ENCODE peak calls at places on chromosomes 16 and 17, in six cellular contexts. O is HepG2, Q is GM12892, R is H1, N is GM12878, C is K562. E is an unnamed sample.
A peak's percentile ranks its signal among the peaks of the same experiment; 100 is the strongest.

GRCh38 chr16:48340054-48340453 is 45.2 kb downstream of the SIAH1 start:
- DNase-seq in O (no peak), Q (no peak), R (no peak), N (no peak), C (no peak), E (no peak)

GRCh38 chr16:71456801-71457200 is 5.2 kb downstream of the ZNF23 start:
- DNase-seq in O (no peak), Q (no peak), R (no peak), N (no peak), C (no peak), E (no peak)

GRCh38 chr17:47257651-47258339 is 4.2 kb downstream of the ITGB3 start:
- DNase-seq in O (no peak), Q (no peak), R (no peak), N (no peak), C (no peak), E (no peak)

GRCh38 chr16:180101-180920 is at the start of gene HBQ1:
- DNase-seq in O (peak; percentile 21), Q (no peak), R (no peak), N (no peak), C (peak; percentile 85), E (peak; percentile 64)

GRCh38 chr16:12901204-12901596 is 198 bp upstream of the SHISA9 start:
- DNase-seq in O (no peak), Q (no peak), R (no peak), N (no peak), C (no peak), E (no peak)

GRCh38 chr16:4032768-4033167 is 83.5 kb downstream of the ADCY9 start:
- DNase-seq in O (no peak), Q (no peak), R (no peak), N (no peak), C (no peak), E (no peak)

GRCh38 chr17:3812284-3812683 is 11.3 kb upstream of the ITGAE start:
- DNase-seq in O (no peak), Q (no peak), R (no peak), N (no peak), C (no peak), E (no peak)

GRCh38 chr17:5078106-5079028 is at the start of gene ZFP3:
- DNase-seq in O (no peak), Q (peak; percentile 75), R (peak; percentile 10), N (peak; percentile 56), C (no peak), E (peak; percentile 71)

GRCh38 chr17:41284546-41284945 is 9.0 kb downstream of the KRTAP9-7 start:
- DNase-seq in O (no peak), Q (no peak), R (no peak), N (no peak), C (peak; percentile 0), E (no peak)

GRCh38 chr17:50690887-50691549 is 16.7 kb downstream of the ANKRD40 start:
- DNase-seq in O (no peak), Q (no peak), R (no peak), N (no peak), C (no peak), E (no peak)

GRCh38 chr17:77184474-77184873 is 43.7 kb downstream of the SEC14L1 start:
- DNase-seq in O (no peak), Q (no peak), R (no peak), N (no peak), C (no peak), E (no peak)

GRCh38 chr17:63132509-63132911 is 166.5 kb downstream of the TANC2 start:
- DNase-seq in O (no peak), Q (no peak), R (no peak), N (no peak), C (no peak), E (no peak)

GRCh38 chr17:59190806-59191205 is 19.0 kb upstream of the SMG8 start:
- DNase-seq in O (no peak), Q (no peak), R (no peak), N (no peak), C (no peak), E (no peak)

GRCh38 chr16:65249768-65250167 is 127.9 kb upstream of the CDH11 start:
- DNase-seq in O (no peak), Q (no peak), R (no peak), N (no peak), C (no peak), E (no peak)

GRCh38 chr17:42937712-42938596 is 26.3 kb downstream of the AARSD1 start:
- DNase-seq in O (peak; percentile 73), Q (no peak), R (peak; percentile 25), N (no peak), C (peak; percentile 54), E (peak; percentile 40)

GRCh38 chr17:15351925-15352324 is 10.5 kb upstream of the TEKT3 start:
- DNase-seq in O (no peak), Q (no peak), R (no peak), N (no peak), C (no peak), E (no peak)

GRCh38 chr16:81554993-81555392 is 110.4 kb downstream of the CMIP start:
- DNase-seq in O (no peak), Q (no peak), R (no peak), N (no peak), C (no peak), E (no peak)

GRCh38 chr16:739560-740458 is 988 bp downstream of the CIAO3 start:
- DNase-seq in O (peak; percentile 61), Q (no peak), R (no peak), N (no peak), C (no peak), E (no peak)

GRCh38 chr17:48568499-48569259 is 9.5 kb downstream of the HOXB4 start:
- DNase-seq in O (no peak), Q (no peak), R (no peak), N (no peak), C (no peak), E (no peak)

GRCh38 chr17:57281887-57282653 is 25.7 kb downstream of the MSI2 start:
- DNase-seq in O (no peak), Q (no peak), R (no peak), N (no peak), C (no peak), E (no peak)

GRCh38 chr16:23294260-23294659 is 7.8 kb upstream of the SCNN1B start:
- DNase-seq in O (peak; percentile 71), Q (no peak), R (no peak), N (no peak), C (no peak), E (no peak)
- TF ChIP-seq TAF1 in O (no peak), Q (no peak), R (no peak), N (no peak), C (no peak), E (no peak)

GRCh38 chr17:7844292-7845154 is 10.3 kb upstream of the TMEM88 start:
- DNase-seq in O (peak; percentile 92), Q (peak; percentile 95), R (no peak), N (peak; percentile 68), C (peak; percentile 76), E (peak; percentile 95)
- TF ChIP-seq POLR2A in O (peak; percentile 63), Q (peak; percentile 70), R (peak; percentile 20), N (peak; percentile 68), C (peak; percentile 79), E (peak; percentile 69)

GRCh38 chr17:68693896-68694295 is 92.7 kb upstream of the FAM20A start:
- DNase-seq in O (no peak), Q (no peak), R (no peak), N (no peak), C (no peak), E (no peak)

GRCh38 chr17:68694791-68695485 is 93.8 kb upstream of the FAM20A start:
- DNase-seq in O (no peak), Q (no peak), R (no peak), N (no peak), C (no peak), E (no peak)

GRCh38 chr17:68695659-68696058 is 94.5 kb upstream of the FAM20A start:
- DNase-seq in O (no peak), Q (no peak), R (no peak), N (no peak), C (no peak), E (no peak)

GRCh38 chr17:68697850-68698313 is 96.7 kb upstream of the FAM20A start:
- DNase-seq in O (peak; percentile 14), Q (no peak), R (no peak), N (no peak), C (no peak), E (no peak)

DNA sequence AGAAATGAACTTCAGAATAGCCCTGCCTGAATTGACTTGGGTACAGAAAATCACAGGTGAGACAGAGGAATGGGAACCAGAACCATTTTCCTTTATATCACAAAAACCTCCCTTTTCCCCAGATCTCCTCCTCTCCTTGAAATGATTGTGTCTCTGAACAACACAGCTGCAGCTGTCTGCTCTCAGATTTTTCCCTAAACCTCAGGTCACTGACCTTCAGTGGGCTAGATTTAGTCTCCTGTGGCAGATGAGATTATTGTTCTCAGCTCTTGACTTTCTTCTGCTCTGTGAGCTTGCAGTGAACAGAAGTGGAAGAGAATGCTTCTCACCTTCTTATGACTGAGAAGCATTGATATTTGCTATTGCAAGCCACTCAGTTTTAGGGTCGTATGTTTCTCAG is 92.3 kb upstream of the FAM20A start:
- DNase-seq in O (no peak), Q (no peak), R (no peak), N (no peak), C (no peak), E (no peak)
- TF ChIP-seq TAF1 in O (no peak), Q (no peak), R (no peak), N (no peak), C (no peak), E (no peak)

GRCh38 chr17:21046215-21046614 is 3.4 kb upstream of the USP22 start:
- DNase-seq in O (no peak), Q (no peak), R (no peak), N (no peak), C (no peak), E (no peak)

GRCh38 chr17:21042434-21043295 is at the start of gene USP22:
- DNase-seq in O (no peak), Q (peak; percentile 79), R (no peak), N (no peak), C (no peak), E (peak; percentile 81)

GRCh38 chr17:21044971-21045370 is 2.2 kb upstream of the USP22 start:
- DNase-seq in O (no peak), Q (no peak), R (no peak), N (no peak), C (no peak), E (no peak)

GRCh38 chr17:21041753-21042433 is 918 bp downstream of the USP22 start:
- DNase-seq in O (peak; percentile 71), Q (peak; percentile 56), R (peak; percentile 58), N (no peak), C (peak; percentile 71), E (peak; percentile 39)

DNA sequence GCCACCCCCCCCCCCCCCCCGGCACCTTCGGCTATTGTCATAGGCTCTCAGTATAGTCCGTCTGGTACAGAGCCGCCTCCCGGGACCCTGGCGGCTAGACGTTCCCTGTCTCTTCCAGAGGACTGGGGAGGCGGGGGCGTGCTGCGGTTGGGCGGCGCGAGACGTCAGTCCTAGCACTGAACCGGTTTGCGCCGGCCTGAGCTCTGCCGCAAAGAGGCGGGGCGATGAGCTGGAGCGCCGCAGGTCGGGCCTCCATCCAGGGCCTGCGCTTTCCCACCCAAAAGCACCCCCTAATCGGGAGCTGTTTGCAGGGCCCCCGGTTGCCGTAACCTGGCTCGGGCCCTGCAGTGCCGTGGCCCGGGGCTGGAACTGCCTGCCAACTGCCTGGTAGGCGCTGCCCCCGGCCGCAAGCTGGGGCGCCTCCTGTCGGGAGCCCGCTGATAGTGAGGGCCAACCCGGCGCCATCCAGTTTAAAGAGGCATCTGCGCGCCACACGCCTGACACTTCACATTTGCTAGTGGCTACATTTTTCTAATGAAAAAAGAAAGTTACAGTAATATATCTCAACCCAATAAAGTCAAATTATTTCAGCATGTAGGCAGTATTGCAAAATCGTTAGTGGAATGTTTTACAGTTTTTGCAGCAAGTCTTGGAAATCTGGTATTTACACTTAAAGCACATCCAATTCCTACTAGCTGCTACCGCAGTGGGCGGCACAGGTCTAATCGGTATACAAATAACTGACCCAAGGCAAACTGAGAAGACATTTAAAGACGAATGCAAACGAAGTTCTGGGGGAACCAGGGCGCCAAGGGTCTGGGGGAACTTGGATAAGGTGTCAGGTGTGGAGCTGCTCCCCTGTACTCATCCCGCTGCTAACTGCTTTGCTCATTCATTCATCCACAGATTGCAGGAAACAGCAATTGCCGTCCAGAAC is 753 bp upstream of the USP22 start:
- DNase-seq in O (peak; percentile 96), Q (no peak), R (peak; percentile 94), N (peak; percentile 84), C (peak; percentile 82), E (no peak)
- TF ChIP-seq POLR2A in O (no peak), Q (peak; percentile 66), R (peak; percentile 89), N (peak; percentile 82), C (peak; percentile 87), E (peak; percentile 68)

E was measured in GM12891.